ENCODE peak calls at places on chromosomes 16 and 17, in four cellular contexts. Q is CD8-positive, alpha-beta T cell; C is IMR-90; G is cardiac muscle cell. U is an unnamed sample.

GRCh38 chr17:55710829-55711496 is 11.7 kb downstream of the TMEM100 start:
- DNase-seq in Q (no peak), C (no peak), G (no peak), U (no peak)

GRCh38 chr16:11312718-11313492 is 31.8 kb upstream of the PRM1 start:
- DNase-seq in Q (no peak), C (peak), G (no peak), U (no peak)

GRCh38 chr17:12789075-12789975 is at the start of gene ARHGAP44:
- DNase-seq in Q (no peak), C (peak), G (peak), U (peak)

GRCh38 chr17:72407336-72408121 is 286.7 kb downstream of the SOX9 start:
- DNase-seq in Q (no peak), C (peak), G (no peak), U (peak)

GRCh38 chr17:56009795-56010715 is 143.2 kb upstream of the ANKFN1 start:
- DNase-seq in Q (no peak), C (peak), G (peak), U (no peak)

GRCh38 chr16:27462200-27462845 is 60.3 kb downstream of the IL21R start:
- DNase-seq in Q (no peak), C (no peak), G (no peak), U (no peak)

GRCh38 chr16:17403859-17404545 is 66.8 kb downstream of the XYLT1 start:
- DNase-seq in Q (no peak), C (no peak), G (no peak), U (no peak)

GRCh38 chr17:48542114-48542955 is 2.6 kb downstream of the HOXB2 start:
- DNase-seq in Q (peak), C (peak), G (no peak), U (no peak)

GRCh38 chr17:19940722-19941464 is 36.7 kb downstream of the AKAP10 start:
- DNase-seq in Q (no peak), C (peak), G (no peak), U (no peak)

GRCh38 chr17:78568494-78569115 is 8.6 kb downstream of the DNAH17 start:
- DNase-seq in Q (no peak), C (peak), G (no peak), U (peak)

GRCh38 chr17:8249621-8250020 is 532 bp downstream of the PFAS start:
- DNase-seq in Q (no peak), C (no peak), G (no peak), U (no peak)

GRCh38 chr17:59620518-59621259 is 994 bp downstream of the CLTC start:
- DNase-seq in Q (peak), C (no peak), G (peak), U (no peak)

GRCh38 chr17:10177921-10178788 is 20.3 kb downstream of the GAS7 start:
- DNase-seq in Q (no peak), C (peak), G (no peak), U (no peak)

GRCh38 chr17:35432176-35433074 is at the start of gene SLFN12:
- DNase-seq in Q (peak), C (peak), G (peak), U (peak)

GRCh38 chr17:12756786-12757185 is 32.5 kb upstream of the ARHGAP44 start:
- DNase-seq in Q (no peak), C (peak), G (no peak), U (no peak)

GRCh38 chr16:73510852-73511251 is 462.9 kb upstream of the ZFHX3 start:
- DNase-seq in Q (no peak), C (no peak), G (no peak), U (no peak)

GRCh38 chr17:4318186-4318585 is 48.3 kb downstream of the UBE2G1 start:
- DNase-seq in Q (no peak), C (no peak), G (no peak), U (no peak)

GRCh38 chr17:75996665-75997590 is 3.7 kb upstream of the CDK3 start:
- DNase-seq in Q (no peak), C (peak), G (peak), U (peak)

GRCh38 chr16:351804-352520 is 561 bp downstream of the AXIN1 start:
- DNase-seq in Q (no peak), C (no peak), G (peak), U (no peak)

GRCh38 chr16:81650982-81651562 is 128.0 kb upstream of the PLCG2 start:
- DNase-seq in Q (no peak), C (no peak), G (peak), U (no peak)

GRCh38 chr17:6305613-6306360 is 129.1 kb downstream of the AIPL1 start:
- DNase-seq in Q (no peak), C (no peak), G (no peak), U (no peak)

GRCh38 chr17:27458524-27458908 is 2.3 kb downstream of the KSR1 start:
- DNase-seq in Q (no peak), C (no peak), G (no peak), U (no peak)

GRCh38 chr16:21302898-21303528 is 24.9 kb upstream of the CRYM start:
- DNase-seq in Q (no peak), C (peak), G (no peak), U (peak)

GRCh38 chr16:4701791-4702465 is 8.6 kb downstream of the NUDT16L1 start:
- DNase-seq in Q (no peak), C (no peak), G (no peak), U (no peak)

GRCh38 chr16:70582280-70582978 is 58.8 kb downstream of the SF3B3 start:
- DNase-seq in Q (no peak), C (no peak), G (no peak), U (no peak)

GRCh38 chr16:71421911-71422310 is 19.9 kb downstream of the TLE7 start:
- DNase-seq in Q (no peak), C (no peak), G (peak), U (no peak)

GRCh38 chr17:68843522-68843921 is 111.7 kb downstream of the ABCA8 start:
- DNase-seq in Q (no peak), C (no peak), G (no peak), U (no peak)

GRCh38 chr17:19520641-19521040 is 13.0 kb upstream of the SLC47A1 start:
- DNase-seq in Q (no peak), C (no peak), G (no peak), U (no peak)

GRCh38 chr17:81488276-81488860 is 24.2 kb downstream of the ACTG1 start:
- DNase-seq in Q (no peak), C (no peak), G (no peak), U (no peak)

GRCh38 chr17:31743767-31744166 is 115.3 kb downstream of the COPRS start:
- DNase-seq in Q (no peak), C (peak), G (peak), U (no peak)

GRCh38 chr17:19424934-19425868 is 14.2 kb downstream of the RNF112 start:
- DNase-seq in Q (no peak), C (peak), G (no peak), U (no peak)

GRCh38 chr16:11370084-11370931 is 25.0 kb downstream of the RMI2 start:
- DNase-seq in Q (no peak), C (no peak), G (no peak), U (peak)

GRCh38 chr16:35431829-35432663 is 1972.6 kb downstream of the TP53TG3F start:
- DNase-seq in Q (no peak), C (no peak), G (no peak), U (no peak)
- TF ChIP-seq CTCF in Q (no peak), C (no peak), G (no peak), U (peak)

DNA sequence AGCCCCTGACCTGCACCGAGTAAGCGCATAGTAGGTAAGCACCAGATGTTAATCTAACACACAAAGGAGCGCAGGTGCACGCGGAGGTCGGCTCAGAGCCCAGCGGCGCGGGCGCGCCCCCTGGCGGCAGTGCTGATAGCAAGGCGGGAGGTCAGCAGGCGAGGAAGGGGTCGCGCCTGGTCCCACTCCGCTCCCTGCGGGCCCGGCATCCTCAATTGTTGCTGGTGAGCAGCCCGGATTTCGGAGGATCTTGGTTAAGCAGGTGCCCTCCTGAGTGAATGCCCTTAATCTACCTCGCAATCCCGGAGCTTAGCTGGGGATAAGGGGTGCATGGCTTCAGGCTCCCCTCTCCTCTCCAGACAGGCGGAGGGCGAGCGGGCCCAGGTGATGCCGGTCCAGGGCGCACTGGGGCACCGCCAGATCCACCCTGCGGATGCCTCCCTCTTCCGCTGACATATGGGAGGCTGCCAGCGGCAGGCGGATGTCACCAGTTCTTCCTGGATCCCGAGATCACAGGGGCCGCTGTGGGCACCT is 4.0 kb upstream of the WNT3 start:
- DNase-seq in Q (no peak), C (no peak), G (no peak), U (no peak)
- H3K4me3 ChIP-seq in Q (no peak), C (no peak), G (no peak), U (no peak)

DNA sequence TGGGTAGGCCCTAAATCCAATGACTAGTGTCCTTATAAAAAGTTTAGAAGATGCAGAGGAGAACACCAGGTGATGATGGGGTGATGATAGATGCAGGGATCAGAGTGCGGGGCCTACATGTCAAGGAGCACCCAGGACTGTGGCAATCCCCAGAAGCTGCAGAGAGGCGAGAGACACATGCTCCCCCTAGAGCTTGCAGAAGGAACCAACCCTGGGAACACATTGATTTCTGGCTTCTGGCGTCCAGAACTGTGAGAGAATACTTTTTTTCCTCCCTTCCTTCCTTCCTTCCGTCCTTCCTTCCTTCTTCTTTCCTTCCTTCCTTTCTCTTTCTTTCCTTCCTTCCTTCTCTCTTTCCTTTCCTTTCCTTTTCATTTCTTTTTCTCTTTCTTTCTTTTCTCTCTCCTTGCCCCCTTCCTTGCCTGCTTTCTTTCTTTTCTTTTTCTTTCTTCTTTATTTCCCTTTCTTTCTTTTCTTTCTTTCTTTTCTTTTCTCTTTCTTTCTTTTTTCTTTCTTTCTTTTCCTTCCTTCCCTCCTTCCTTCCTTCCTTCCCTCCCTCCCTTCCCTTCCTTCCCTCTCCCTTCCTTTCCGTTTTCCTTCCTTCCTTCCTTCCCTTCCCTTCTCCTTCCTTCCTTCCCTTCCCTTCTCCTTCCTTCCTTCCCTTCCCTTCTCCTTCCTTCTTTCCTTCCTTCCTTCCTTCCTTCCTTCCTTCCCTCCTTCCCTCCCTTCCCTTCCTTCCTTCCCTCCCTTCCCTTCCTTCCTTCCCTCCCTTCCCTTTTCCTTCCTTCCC is 134.3 kb downstream of the HAPSTR1 start:
- DNase-seq in Q (no peak), C (no peak), G (peak), U (no peak)
- TF ChIP-seq CTCF in Q (no peak), C (peak), G (no peak), U (peak)

GRCh38 chr16:85613609-85614337 is 651 bp downstream of the GSE1 start:
- DNase-seq in Q (peak), C (no peak), G (peak), U (no peak)
- H3K4me3 ChIP-seq in Q (peak), C (peak), G (peak), U (peak)

GRCh38 chr16:65178151-65178550 is 56.3 kb upstream of the CDH11 start:
- DNase-seq in Q (no peak), C (peak), G (no peak), U (peak)
- TF ChIP-seq CTCF in Q (no peak), C (no peak), G (no peak), U (no peak)

DNA sequence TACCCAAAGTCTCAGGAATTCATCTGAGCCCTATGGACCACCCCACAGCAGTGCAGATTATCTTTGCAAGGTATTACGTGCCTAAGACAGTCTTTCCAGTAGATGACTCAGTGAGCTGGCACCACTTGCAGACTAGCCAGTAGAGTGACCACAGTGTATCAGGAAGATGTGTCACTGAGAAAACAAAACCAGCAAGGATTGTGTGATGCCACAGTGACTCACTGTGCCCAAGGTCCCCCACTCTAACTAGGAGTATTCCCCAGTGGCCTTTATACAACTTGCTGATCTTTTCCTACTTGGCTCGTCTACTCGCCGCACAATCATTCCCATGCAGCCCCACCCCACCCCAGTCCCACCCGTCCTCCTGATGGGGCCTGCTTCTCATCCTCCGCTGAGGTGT is 26.8 kb upstream of the PRKCA start:
- DNase-seq in Q (no peak), C (peak), G (no peak), U (peak)
- H3K4me3 ChIP-seq in Q (no peak), C (no peak), G (no peak), U (no peak)

U was measured in kidney epithelial cell.